ENCODE peak calls at places on chromosome 11, in four cellular contexts. C is CD8-positive, alpha-beta memory T cell; H is gastrocnemius medialis; U is sigmoid colon. N is an unnamed sample.

GRCh38 chr11:102154806-102155205 is 44.6 kb downstream of the YAP1 start:
- DNase-seq in C (no peak), H (no peak), U (no peak), N (no peak)

GRCh38 chr11:9906043-9906791 is 242.3 kb downstream of the SWAP70 start:
- DNase-seq in C (no peak), H (no peak), U (no peak), N (no peak)

GRCh38 chr11:32374261-32374711 is 61.1 kb downstream of the WT1 start:
- DNase-seq in C (no peak), H (no peak), U (no peak), N (no peak)

GRCh38 chr11:35935390-35935789 is 8.5 kb upstream of the LDLRAD3 start:
- DNase-seq in C (no peak), H (no peak), U (no peak), N (no peak)

GRCh38 chr11:29669336-29669735 is 347.5 kb downstream of the KCNA4 start:
- DNase-seq in C (no peak), H (no peak), U (no peak), N (no peak)

GRCh38 chr11:8641332-8641731 is 41.1 kb downstream of the TRIM66 start:
- DNase-seq in C (no peak), H (no peak), U (no peak), N (no peak)

GRCh38 chr11:97965849-97966646 is 1054.7 kb upstream of the CNTN5 start:
- DNase-seq in C (no peak), H (no peak), U (no peak), N (no peak)

GRCh38 chr11:57343825-57344224 is 5.7 kb downstream of the P2RX3 start:
- DNase-seq in C (no peak), H (no peak), U (no peak), N (no peak)

GRCh38 chr11:10540546-10540914 is 457 bp downstream of the RNF141 start:
- DNase-seq in C (no peak), H (peak; percentile 51), U (peak; percentile 75), N (no peak)

GRCh38 chr11:87150936-87151335 is 113.2 kb downstream of the TMEM135 start:
- DNase-seq in C (no peak), H (no peak), U (no peak), N (no peak)

GRCh38 chr11:120581317-120581716 is 69.8 kb downstream of the GRIK4 start:
- DNase-seq in C (no peak), H (no peak), U (no peak), N (no peak)

GRCh38 chr11:8230921-8231847 is 32.5 kb downstream of the LMO1 start:
- DNase-seq in C (no peak), H (no peak), U (no peak), N (no peak)

GRCh38 chr11:131661137-131661536 is 290.7 kb downstream of the NTM start:
- DNase-seq in C (no peak), H (no peak), U (no peak), N (no peak)

GRCh38 chr11:1508491-1508891 is 21.9 kb upstream of the MOB2 start:
- DNase-seq in C (no peak), H (no peak), U (no peak), N (no peak)

GRCh38 chr11:57801185-57801490 is 39.5 kb downstream of the CTNND1 start:
- DNase-seq in C (no peak), H (no peak), U (no peak), N (no peak)

GRCh38 chr11:117199061-117199915 is at the start of gene TAGLN:
- DNase-seq in C (no peak), H (peak; percentile 73), U (peak; percentile 97), N (peak; percentile 82)

GRCh38 chr11:4607111-4607510 is 920 bp downstream of the TRIM68 start:
- DNase-seq in C (no peak), H (no peak), U (no peak), N (no peak)

GRCh38 chr11:126378763-126379162 is 23.3 kb downstream of the ST3GAL4 start:
- DNase-seq in C (no peak), H (no peak), U (peak; percentile 39), N (no peak)

GRCh38 chr11:10309163-10310093 is 4.6 kb downstream of the ADM start:
- DNase-seq in C (no peak), H (peak; percentile 94), U (peak; percentile 89), N (peak; percentile 64)

GRCh38 chr11:31817054-31817620 is 6.0 kb upstream of the PAX6 start:
- DNase-seq in C (no peak), H (no peak), U (peak; percentile 52), N (no peak)

GRCh38 chr11:13984616-13985474 is 22.3 kb downstream of the SPON1 start:
- DNase-seq in C (no peak), H (no peak), U (no peak), N (no peak)

GRCh38 chr11:121035823-121036222 is 11.9 kb downstream of the TBCEL start:
- DNase-seq in C (no peak), H (no peak), U (no peak), N (no peak)

GRCh38 chr11:66221726-66222236 is 46.7 kb upstream of the RAB1B start:
- DNase-seq in C (no peak), H (no peak), U (peak; percentile 50), N (peak; percentile 40)

GRCh38 chr11:68009391-68010000 is 631 bp upstream of the ALDH3B1 start:
- DNase-seq in C (no peak), H (no peak), U (no peak), N (no peak)

GRCh38 chr11:65502852-65503603 is 4.2 kb downstream of the MALAT1 start:
- DNase-seq in C (peak; percentile 13), H (no peak), U (peak; percentile 55), N (no peak)

GRCh38 chr11:103959279-103959930 is 77.0 kb upstream of the DDI1 start:
- DNase-seq in C (no peak), H (no peak), U (no peak), N (no peak)

GRCh38 chr11:133762538-133762937 is 82.8 kb downstream of the SPATA19 start:
- DNase-seq in C (no peak), H (no peak), U (no peak), N (no peak)

GRCh38 chr11:116078101-116078561 is 573.9 kb upstream of the CADM1 start:
- DNase-seq in C (no peak), H (no peak), U (no peak), N (no peak)

GRCh38 chr11:19660076-19660475 is 52.6 kb upstream of the NAV2 start:
- DNase-seq in C (no peak), H (peak; percentile 62), U (no peak), N (peak; percentile 78)

GRCh38 chr11:17978553-17979287 is 34.1 kb downstream of the SERGEF start:
- DNase-seq in C (no peak), H (peak; percentile 68), U (no peak), N (no peak)

GRCh38 chr11:26963764-26964163 is 30.1 kb upstream of the FIBIN start:
- DNase-seq in C (no peak), H (no peak), U (no peak), N (no peak)

GRCh38 chr11:68842427-68843051 is 823 bp upstream of the CPT1A start:
- DNase-seq in C (no peak), H (no peak), U (no peak), N (no peak)

GRCh38 chr11:61800331-61801281 is 7.9 kb downstream of the FEN1 start:
- DNase-seq in C (no peak), H (no peak), U (no peak), N (no peak)

GRCh38 chr11:130070829-130071205 is 1.1 kb downstream of the APLP2 start:
- DNase-seq in C (no peak), H (no peak), U (no peak), N (no peak)

GRCh38 chr11:14331476-14332136 is 27.4 kb downstream of the RRAS2 start:
- DNase-seq in C (no peak), H (no peak), U (no peak), N (no peak)

GRCh38 chr11:125165111-125165663 is 636 bp downstream of the PKNOX2 start:
- DNase-seq in C (peak; percentile 10), H (peak; percentile 46), U (peak; percentile 75), N (no peak)

GRCh38 chr11:125163431-125164011 is 1.0 kb upstream of the PKNOX2 start:
- DNase-seq in C (no peak), H (no peak), U (peak; percentile 45), N (peak; percentile 26)

GRCh38 chr11:125164422-125165110 is at the start of gene PKNOX2:
- DNase-seq in C (peak; percentile 44), H (peak; percentile 83), U (peak; percentile 92), N (no peak)

GRCh38 chr11:125162743-125163142 is 1.8 kb upstream of the PKNOX2 start:
- DNase-seq in C (no peak), H (no peak), U (no peak), N (no peak)

DNA sequence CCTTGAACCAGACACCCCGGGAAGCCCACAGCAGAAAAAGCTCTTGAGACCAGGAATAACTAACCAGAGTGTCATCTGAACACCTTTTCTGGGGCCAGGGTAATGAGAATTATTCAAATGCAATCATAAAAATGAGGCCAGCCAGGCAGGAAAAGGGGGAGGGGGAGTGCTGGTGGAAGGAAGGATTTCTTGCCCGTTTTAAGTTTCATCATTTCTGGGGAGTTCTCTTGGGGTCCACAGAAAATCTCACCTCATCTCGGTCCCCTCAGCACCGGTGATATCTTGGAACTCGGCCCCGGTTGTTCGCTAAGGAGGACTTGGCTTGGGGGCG is 495 bp upstream of the PKNOX2 start:
- DNase-seq in C (no peak), H (no peak), U (no peak), N (no peak)
- H3K4me3 ChIP-seq in C (no peak overlapping the region), H (peak overlapping the region; percentile 90), U (peak overlapping the region; percentile 34), N (no peak overlapping the region)

GRCh38 chr11:112085822-112086421 is 634 bp downstream of the TIMM8B start:
- DNase-seq in C (no peak), H (peak; percentile 34), U (no peak), N (no peak)

GRCh38 chr11:112087212-112087611 is 539 bp downstream of the SDHD start:
- DNase-seq in C (no peak), H (no peak), U (no peak), N (no peak)

GRCh38 chr11:112086422-112087191 is at the start of the genes SDHD and TIMM8B:
- DNase-seq in C (peak; percentile 97), H (peak; percentile 96), U (peak; percentile 98), N (peak; percentile 92)

GRCh38 chr11:112082729-112083128 is 3.8 kb downstream of the TIMM8B start:
- DNase-seq in C (no peak), H (peak; percentile 61), U (no peak), N (no peak)
- H3K4me1 ChIP-seq in C (peaks cover 16% of the 10 kb centered on the region), H (peaks cover 32% of the 10 kb centered on the region), U (peaks cover 13% of the 10 kb centered on the region), N (peaks cover 3% of the 10 kb centered on the region)

GRCh38 chr11:45655347-45655756 is 10.1 kb downstream of the CHST1 start:
- DNase-seq in C (peak; percentile 12), H (peak; percentile 63), U (peak; percentile 84), N (peak; percentile 52)
- H3K27me3 ChIP-seq in C (no peaks in the 10 kb centered on the region), H (no peaks in the 10 kb centered on the region), U (peaks cover 16% of the 10 kb centered on the region), N (peaks cover 2% of the 10 kb centered on the region)

GRCh38 chr11:47979378-47980092 is 824 bp upstream of the PTPRJ start:
- DNase-seq in C (no peak), H (peak; percentile 51), U (no peak), N (no peak)
- H3K4me3 ChIP-seq in C (no peak overlapping the region), H (peak overlapping the region; percentile 70), U (peak overlapping the region; percentile 66), N (peak overlapping the region; percentile 98)

GRCh38 chr11:96056581-96056980 is 132.7 kb upstream of the MTMR2 start:
- DNase-seq in C (no peak), H (no peak), U (no peak), N (no peak)
- H3K4me1 ChIP-seq in C (peaks cover 4% of the 10 kb centered on the region), H (peaks cover 6% of the 10 kb centered on the region), U (peaks cover 32% of the 10 kb centered on the region), N (peaks cover 13% of the 10 kb centered on the region)

N was measured in RWPE2.